ENCODE peak calls at places on chromosomes 3 and 15, in nine cellular contexts. One of them, this sample, is unnamed.

GRCh38 chr3:71998995-71999673 is 214.2 kb upstream of the PROK2 start:
- DNase-seq in M059J: peak
- DNase-seq in H7: no peak
- DNase-seq in renal cortical epithelial cell: peak
- DNase-seq in AG08395: peak
- DNase-seq in left cardiac atrium: no peak
- DNase-seq in GM23248: peak
- DNase-seq in NCI-H2081: no peak
- DNase-seq in GM06990: no peak
- DNase-seq in this sample: peak

GRCh38 chr15:25683911-25684310 is 179.2 kb downstream of the ATP10A start:
- DNase-seq in M059J: no peak
- DNase-seq in H7: peak
- DNase-seq in renal cortical epithelial cell: no peak
- DNase-seq in AG08395: no peak
- DNase-seq in left cardiac atrium: no peak
- DNase-seq in GM23248: peak
- DNase-seq in NCI-H2081: no peak
- DNase-seq in GM06990: no peak
- DNase-seq in this sample: no peak

GRCh38 chr3:184691397-184692131 is 20.3 kb downstream of the MAGEF1 start:
- DNase-seq in M059J: no peak
- DNase-seq in H7: peak
- DNase-seq in renal cortical epithelial cell: no peak
- DNase-seq in AG08395: peak
- DNase-seq in left cardiac atrium: no peak
- DNase-seq in GM23248: peak
- DNase-seq in NCI-H2081: no peak
- DNase-seq in GM06990: no peak
- DNase-seq in this sample: peak

GRCh38 chr3:188754286-188754685 is 417.5 kb upstream of the TPRG1 start:
- DNase-seq in M059J: no peak
- DNase-seq in H7: no peak
- DNase-seq in renal cortical epithelial cell: no peak
- DNase-seq in AG08395: no peak
- DNase-seq in left cardiac atrium: no peak
- DNase-seq in GM23248: no peak
- DNase-seq in NCI-H2081: no peak
- DNase-seq in GM06990: no peak
- DNase-seq in this sample: no peak

GRCh38 chr3:70805044-70805732 is 492.8 kb upstream of the MDFIC2 start:
- DNase-seq in M059J: peak
- DNase-seq in H7: no peak
- DNase-seq in renal cortical epithelial cell: peak
- DNase-seq in AG08395: peak
- DNase-seq in left cardiac atrium: no peak
- DNase-seq in GM23248: peak
- DNase-seq in NCI-H2081: no peak
- DNase-seq in GM06990: no peak
- DNase-seq in this sample: peak

GRCh38 chr3:123412811-123413588 is 35.9 kb downstream of the ADCY5 start:
- DNase-seq in M059J: no peak
- DNase-seq in H7: no peak
- DNase-seq in renal cortical epithelial cell: no peak
- DNase-seq in AG08395: peak
- DNase-seq in left cardiac atrium: peak
- DNase-seq in GM23248: peak
- DNase-seq in NCI-H2081: no peak
- DNase-seq in GM06990: no peak
- DNase-seq in this sample: peak

GRCh38 chr3:58528629-58529028 is 8.4 kb downstream of the ACOX2 start:
- DNase-seq in M059J: peak
- DNase-seq in H7: peak
- DNase-seq in renal cortical epithelial cell: peak
- DNase-seq in AG08395: no peak
- DNase-seq in left cardiac atrium: peak
- DNase-seq in GM23248: peak
- DNase-seq in NCI-H2081: peak
- DNase-seq in GM06990: no peak
- DNase-seq in this sample: peak

GRCh38 chr3:115397433-115397832 is 225.9 kb upstream of the GAP43 start:
- DNase-seq in M059J: no peak
- DNase-seq in H7: no peak
- DNase-seq in renal cortical epithelial cell: peak
- DNase-seq in AG08395: no peak
- DNase-seq in left cardiac atrium: no peak
- DNase-seq in GM23248: no peak
- DNase-seq in NCI-H2081: no peak
- DNase-seq in GM06990: no peak
- DNase-seq in this sample: no peak

GRCh38 chr15:90231028-90232017 is 2.4 kb downstream of the CIB1 start:
- DNase-seq in M059J: no peak
- DNase-seq in H7: peak
- DNase-seq in renal cortical epithelial cell: peak
- DNase-seq in AG08395: no peak
- DNase-seq in left cardiac atrium: no peak
- DNase-seq in GM23248: no peak
- DNase-seq in NCI-H2081: no peak
- DNase-seq in GM06990: peak
- DNase-seq in this sample: no peak

GRCh38 chr3:150357923-150358322 is 50.2 kb upstream of the TSC22D2 start:
- DNase-seq in M059J: no peak
- DNase-seq in H7: no peak
- DNase-seq in renal cortical epithelial cell: no peak
- DNase-seq in AG08395: no peak
- DNase-seq in left cardiac atrium: no peak
- DNase-seq in GM23248: no peak
- DNase-seq in NCI-H2081: no peak
- DNase-seq in GM06990: no peak
- DNase-seq in this sample: no peak

GRCh38 chr3:36937492-36937891 is 7.4 kb downstream of the TRANK1 start:
- DNase-seq in M059J: peak
- DNase-seq in H7: no peak
- DNase-seq in renal cortical epithelial cell: peak
- DNase-seq in AG08395: no peak
- DNase-seq in left cardiac atrium: no peak
- DNase-seq in GM23248: no peak
- DNase-seq in NCI-H2081: no peak
- DNase-seq in GM06990: no peak
- DNase-seq in this sample: no peak

GRCh38 chr15:22831473-22831872 is 7.0 kb upstream of the NIPA2 start:
- DNase-seq in M059J: peak
- DNase-seq in H7: no peak
- DNase-seq in renal cortical epithelial cell: peak
- DNase-seq in AG08395: no peak
- DNase-seq in left cardiac atrium: no peak
- DNase-seq in GM23248: peak
- DNase-seq in NCI-H2081: no peak
- DNase-seq in GM06990: no peak
- DNase-seq in this sample: no peak

GRCh38 chr3:46943237-46944187 is 33.0 kb downstream of the CCDC12 start:
- DNase-seq in M059J: peak
- DNase-seq in H7: no peak
- DNase-seq in renal cortical epithelial cell: peak
- DNase-seq in AG08395: no peak
- DNase-seq in left cardiac atrium: peak
- DNase-seq in GM23248: no peak
- DNase-seq in NCI-H2081: no peak
- DNase-seq in GM06990: no peak
- DNase-seq in this sample: no peak

GRCh38 chr15:64209680-64210334 is 47.0 kb upstream of the PPIB start:
- DNase-seq in M059J: peak
- DNase-seq in H7: no peak
- DNase-seq in renal cortical epithelial cell: peak
- DNase-seq in AG08395: peak
- DNase-seq in left cardiac atrium: no peak
- DNase-seq in GM23248: peak
- DNase-seq in NCI-H2081: peak
- DNase-seq in GM06990: peak
- DNase-seq in this sample: peak

GRCh38 chr3:66659056-66659455 is 158.2 kb upstream of the LRIG1 start:
- DNase-seq in M059J: no peak
- DNase-seq in H7: no peak
- DNase-seq in renal cortical epithelial cell: no peak
- DNase-seq in AG08395: no peak
- DNase-seq in left cardiac atrium: no peak
- DNase-seq in GM23248: no peak
- DNase-seq in NCI-H2081: no peak
- DNase-seq in GM06990: no peak
- DNase-seq in this sample: no peak

GRCh38 chr3:132838477-132838876 is 116.3 kb upstream of the NPHP3 start:
- DNase-seq in M059J: no peak
- DNase-seq in H7: no peak
- DNase-seq in renal cortical epithelial cell: no peak
- DNase-seq in AG08395: no peak
- DNase-seq in left cardiac atrium: no peak
- DNase-seq in GM23248: no peak
- DNase-seq in NCI-H2081: no peak
- DNase-seq in GM06990: no peak
- DNase-seq in this sample: no peak